ENCODE peak calls at places on chromosomes 6 and 20, in eight cellular contexts. One of them, this sample, is unnamed.
A peak's percentile ranks its signal among the peaks of the same experiment; 100 is the strongest.

GRCh38 chr6:37520926-37521325 is 21.2 kb upstream of the CCDC167 start:
- DNase-seq in astrocyte of the hippocampus: no peak
- DNase-seq in activated naive CD4-positive, alpha-beta T cell: no peak
- DNase-seq in Kasumi-1: no peak
- DNase-seq in lower lobe of right lung: no peak
- DNase-seq in HEK293T: no peak
- DNase-seq in stimulated activated CD4-positive, alpha-beta T cell treated with anti-CD3 and anti-CD28 coated beads, Interleukin-12 subunit alpha, Interleukin-12 subunit beta, amount 100 ng/mL, for 24 hours: no peak
- DNase-seq in CD8-positive, alpha-beta T cell: no peak
- DNase-seq in this sample: no peak

GRCh38 chr20:18176318-18176785 is 38.7 kb downstream of the KAT14 start:
- DNase-seq in lower lobe of right lung: no peak
- DNase-seq in Kasumi-1: no peak
- DNase-seq in HEK293T: no peak
- DNase-seq in activated naive CD4-positive, alpha-beta T cell: no peak
- DNase-seq in CD8-positive, alpha-beta T cell: no peak
- DNase-seq in stimulated activated CD4-positive, alpha-beta T cell treated with anti-CD3 and anti-CD28 coated beads, Interleukin-12 subunit alpha, Interleukin-12 subunit beta, amount 100 ng/mL, for 24 hours: no peak
- DNase-seq in astrocyte of the hippocampus: no peak
- DNase-seq in this sample: no peak

GRCh38 chr20:41392871-41393704 is 26.5 kb upstream of the EMILIN3 start:
- DNase-seq in CD8-positive, alpha-beta T cell: no peak
- DNase-seq in HEK293T: no peak
- DNase-seq in Kasumi-1: no peak
- DNase-seq in lower lobe of right lung: peak; percentile 34
- DNase-seq in astrocyte of the hippocampus: no peak
- DNase-seq in stimulated activated CD4-positive, alpha-beta T cell treated with anti-CD3 and anti-CD28 coated beads, Interleukin-12 subunit alpha, Interleukin-12 subunit beta, amount 100 ng/mL, for 24 hours: no peak
- DNase-seq in activated naive CD4-positive, alpha-beta T cell: no peak
- DNase-seq in this sample: peak; percentile 29

GRCh38 chr6:134689676-134690447 is 260.0 kb downstream of the ALDH8A1 start:
- DNase-seq in stimulated activated CD4-positive, alpha-beta T cell treated with anti-CD3 and anti-CD28 coated beads, Interleukin-12 subunit alpha, Interleukin-12 subunit beta, amount 100 ng/mL, for 24 hours: no peak
- DNase-seq in astrocyte of the hippocampus: peak; percentile 39
- DNase-seq in lower lobe of right lung: no peak
- DNase-seq in CD8-positive, alpha-beta T cell: no peak
- DNase-seq in Kasumi-1: no peak
- DNase-seq in activated naive CD4-positive, alpha-beta T cell: no peak
- DNase-seq in HEK293T: no peak
- DNase-seq in this sample: no peak

GRCh38 chr20:23127506-23128279 is 41.6 kb upstream of the CD93 start:
- DNase-seq in lower lobe of right lung: no peak
- DNase-seq in activated naive CD4-positive, alpha-beta T cell: no peak
- DNase-seq in astrocyte of the hippocampus: no peak
- DNase-seq in Kasumi-1: no peak
- DNase-seq in stimulated activated CD4-positive, alpha-beta T cell treated with anti-CD3 and anti-CD28 coated beads, Interleukin-12 subunit alpha, Interleukin-12 subunit beta, amount 100 ng/mL, for 24 hours: no peak
- DNase-seq in HEK293T: no peak
- DNase-seq in CD8-positive, alpha-beta T cell: no peak
- DNase-seq in this sample: no peak

GRCh38 chr6:169288591-169288990 is 34.9 kb upstream of the THBS2 start:
- DNase-seq in stimulated activated CD4-positive, alpha-beta T cell treated with anti-CD3 and anti-CD28 coated beads, Interleukin-12 subunit alpha, Interleukin-12 subunit beta, amount 100 ng/mL, for 24 hours: no peak
- DNase-seq in CD8-positive, alpha-beta T cell: no peak
- DNase-seq in Kasumi-1: no peak
- DNase-seq in astrocyte of the hippocampus: no peak
- DNase-seq in lower lobe of right lung: no peak
- DNase-seq in HEK293T: no peak
- DNase-seq in activated naive CD4-positive, alpha-beta T cell: no peak
- DNase-seq in this sample: peak; percentile 93

GRCh38 chr6:20447581-20448132 is 46.0 kb downstream of the E2F3 start:
- DNase-seq in lower lobe of right lung: no peak
- DNase-seq in CD8-positive, alpha-beta T cell: no peak
- DNase-seq in astrocyte of the hippocampus: no peak
- DNase-seq in HEK293T: no peak
- DNase-seq in stimulated activated CD4-positive, alpha-beta T cell treated with anti-CD3 and anti-CD28 coated beads, Interleukin-12 subunit alpha, Interleukin-12 subunit beta, amount 100 ng/mL, for 24 hours: no peak
- DNase-seq in activated naive CD4-positive, alpha-beta T cell: no peak
- DNase-seq in Kasumi-1: no peak
- DNase-seq in this sample: peak; percentile 17

GRCh38 chr6:51626391-51626790 is 461.0 kb downstream of the PKHD1 start:
- DNase-seq in lower lobe of right lung: no peak
- DNase-seq in Kasumi-1: no peak
- DNase-seq in activated naive CD4-positive, alpha-beta T cell: no peak
- DNase-seq in CD8-positive, alpha-beta T cell: no peak
- DNase-seq in stimulated activated CD4-positive, alpha-beta T cell treated with anti-CD3 and anti-CD28 coated beads, Interleukin-12 subunit alpha, Interleukin-12 subunit beta, amount 100 ng/mL, for 24 hours: no peak
- DNase-seq in HEK293T: no peak
- DNase-seq in astrocyte of the hippocampus: peak; percentile 48
- DNase-seq in this sample: no peak

GRCh38 chr20:49635829-49636228 is 67.9 kb upstream of the PTGIS start:
- DNase-seq in stimulated activated CD4-positive, alpha-beta T cell treated with anti-CD3 and anti-CD28 coated beads, Interleukin-12 subunit alpha, Interleukin-12 subunit beta, amount 100 ng/mL, for 24 hours: no peak
- DNase-seq in HEK293T: no peak
- DNase-seq in astrocyte of the hippocampus: no peak
- DNase-seq in Kasumi-1: peak; percentile 28
- DNase-seq in activated naive CD4-positive, alpha-beta T cell: no peak
- DNase-seq in lower lobe of right lung: no peak
- DNase-seq in CD8-positive, alpha-beta T cell: no peak
- DNase-seq in this sample: no peak

GRCh38 chr20:10429443-10429981 is 4.5 kb downstream of the MKKS start:
- DNase-seq in lower lobe of right lung: no peak
- DNase-seq in stimulated activated CD4-positive, alpha-beta T cell treated with anti-CD3 and anti-CD28 coated beads, Interleukin-12 subunit alpha, Interleukin-12 subunit beta, amount 100 ng/mL, for 24 hours: no peak
- DNase-seq in CD8-positive, alpha-beta T cell: no peak
- DNase-seq in Kasumi-1: no peak
- DNase-seq in activated naive CD4-positive, alpha-beta T cell: no peak
- DNase-seq in astrocyte of the hippocampus: no peak
- DNase-seq in HEK293T: no peak
- DNase-seq in this sample: no peak

GRCh38 chr20:58623579-58624473 is 27.3 kb upstream of the STX16 start:
- DNase-seq in HEK293T: peak; percentile 67
- DNase-seq in Kasumi-1: no peak
- DNase-seq in CD8-positive, alpha-beta T cell: no peak
- DNase-seq in stimulated activated CD4-positive, alpha-beta T cell treated with anti-CD3 and anti-CD28 coated beads, Interleukin-12 subunit alpha, Interleukin-12 subunit beta, amount 100 ng/mL, for 24 hours: no peak
- DNase-seq in lower lobe of right lung: no peak
- DNase-seq in activated naive CD4-positive, alpha-beta T cell: no peak
- DNase-seq in astrocyte of the hippocampus: peak; percentile 99
- DNase-seq in this sample: peak; percentile 99

GRCh38 chr6:147382945-147383554 is 125.4 kb upstream of the SAMD5 start:
- DNase-seq in activated naive CD4-positive, alpha-beta T cell: no peak
- DNase-seq in astrocyte of the hippocampus: peak; percentile 65
- DNase-seq in lower lobe of right lung: no peak
- DNase-seq in CD8-positive, alpha-beta T cell: no peak
- DNase-seq in HEK293T: peak; percentile 20
- DNase-seq in stimulated activated CD4-positive, alpha-beta T cell treated with anti-CD3 and anti-CD28 coated beads, Interleukin-12 subunit alpha, Interleukin-12 subunit beta, amount 100 ng/mL, for 24 hours: no peak
- DNase-seq in Kasumi-1: peak; percentile 61
- DNase-seq in this sample: peak; percentile 56

GRCh38 chr20:17142666-17143065 is 84.2 kb upstream of the PCSK2 start:
- DNase-seq in HEK293T: no peak
- DNase-seq in stimulated activated CD4-positive, alpha-beta T cell treated with anti-CD3 and anti-CD28 coated beads, Interleukin-12 subunit alpha, Interleukin-12 subunit beta, amount 100 ng/mL, for 24 hours: no peak
- DNase-seq in lower lobe of right lung: no peak
- DNase-seq in Kasumi-1: no peak
- DNase-seq in activated naive CD4-positive, alpha-beta T cell: no peak
- DNase-seq in astrocyte of the hippocampus: no peak
- DNase-seq in CD8-positive, alpha-beta T cell: no peak
- DNase-seq in this sample: no peak

GRCh38 chr6:134060491-134061106 is 8.2 kb upstream of the SLC2A12 start:
- DNase-seq in astrocyte of the hippocampus: peak; percentile 92
- DNase-seq in HEK293T: no peak
- DNase-seq in Kasumi-1: no peak
- DNase-seq in lower lobe of right lung: no peak
- DNase-seq in CD8-positive, alpha-beta T cell: no peak
- DNase-seq in activated naive CD4-positive, alpha-beta T cell: no peak
- DNase-seq in stimulated activated CD4-positive, alpha-beta T cell treated with anti-CD3 and anti-CD28 coated beads, Interleukin-12 subunit alpha, Interleukin-12 subunit beta, amount 100 ng/mL, for 24 hours: no peak
- DNase-seq in this sample: peak; percentile 78

This sample was measured in GM23248.